ENCODE peak calls at places on chromosomes 16 and 17, in seven cellular contexts. E, P, N, M, R, U and G are unnamed samples.

GRCh38 chr16:21186326-21186691 is 25.1 kb downstream of the ZP2 start:
- DNase-seq in E (no peak), P (no peak), N (no peak), M (no peak), R (no peak), U (no peak), G (no peak)

GRCh38 chr17:40419559-40420331 is 2.0 kb upstream of the TOP2A start:
- DNase-seq in E (peak; percentile 40), P (no peak), N (peak; percentile 5), M (no peak), R (no peak), U (no peak), G (no peak)

GRCh38 chr17:50355336-50355700 is 9.4 kb downstream of the XYLT2 start:
- DNase-seq in E (peak; percentile 44), P (no peak), N (no peak), M (no peak), R (no peak), U (no peak), G (no peak)

GRCh38 chr17:29205047-29205446 is 24.8 kb upstream of the MYO18A start:
- DNase-seq in E (no peak), P (no peak), N (no peak), M (no peak), R (no peak), U (no peak), G (no peak)

GRCh38 chr17:83198366-83199341 is 119.2 kb downstream of the METRNL start:
- DNase-seq in E (peak; percentile 19), P (no peak), N (no peak), M (peak; percentile 73), R (no peak), U (no peak), G (peak; percentile 77)

GRCh38 chr16:24851700-24852099 is 5.9 kb downstream of the SLC5A11 start:
- DNase-seq in E (no peak), P (no peak), N (no peak), M (no peak), R (no peak), U (no peak), G (no peak)

GRCh38 chr17:49496183-49496865 is 1.2 kb downstream of the NGFR start:
- DNase-seq in E (no peak), P (no peak), N (peak; percentile 56), M (peak; percentile 86), R (peak; percentile 59), U (no peak), G (no peak)

GRCh38 chr17:9729034-9729650 is 62.2 kb downstream of the DHRS7C start:
- DNase-seq in E (no peak), P (no peak), N (no peak), M (no peak), R (peak; percentile 75), U (no peak), G (no peak)

GRCh38 chr17:62601438-62601837 is 26.0 kb upstream of the MRC2 start:
- DNase-seq in E (no peak), P (no peak), N (no peak), M (no peak), R (peak; percentile 48), U (no peak), G (no peak)

GRCh38 chr16:57752581-57753447 is 17.2 kb downstream of the KATNB1 start:
- DNase-seq in E (no peak), P (no peak), N (no peak), M (no peak), R (no peak), U (no peak), G (peak; percentile 95)

GRCh38 chr17:62126292-62126691 is 61.2 kb upstream of the MED13 start:
- DNase-seq in E (no peak), P (no peak), N (peak; percentile 69), M (no peak), R (no peak), U (no peak), G (no peak)